ENCODE peak calls at places on chromosomes 2 and 18, in five cellular contexts. F is heart left ventricle, L is A549, Y is fibroblast of lung, H is tibial nerve. U is an unnamed sample. For H3K4me1, the result is how much of the 10 kb centered on the place peaks cover.

GRCh38 chr2:137764638-137765037 is 199.6 kb upstream of the HNMT start:
- DNase-seq in F (no peak), L (no peak), Y (no peak), H (no peak), U (no peak)

GRCh38 chr18:23752363-23752762 is 63.1 kb downstream of the LAMA3 start:
- DNase-seq in F (no peak), L (no peak), Y (no peak), H (no peak), U (no peak)

GRCh38 chr18:76977108-76977621 is 154.8 kb downstream of the ZNF236 start:
- DNase-seq in F (no peak), L (no peak), Y (no peak), H (no peak), U (peak)

GRCh38 chr18:31555971-31556747 is 35.5 kb upstream of the TTR start:
- DNase-seq in F (no peak), L (peak), Y (peak), H (no peak), U (no peak)

GRCh38 chr18:61334491-61334850 is 1.2 kb downstream of the CDH20 start:
- DNase-seq in F (no peak), L (no peak), Y (no peak), H (no peak), U (no peak)

GRCh38 chr2:233413529-233414272 is 59.4 kb downstream of the DGKD start:
- DNase-seq in F (peak), L (peak), Y (peak), H (no peak), U (no peak)

GRCh38 chr2:134491796-134492441 is 226.9 kb downstream of the TMEM163 start:
- DNase-seq in F (no peak), L (peak), Y (no peak), H (no peak), U (peak)

GRCh38 chr2:212936572-212936971 is 214.8 kb downstream of the IKZF2 start:
- DNase-seq in F (no peak), L (no peak), Y (no peak), H (no peak), U (no peak)

GRCh38 chr2:158637357-158637756 is 157.8 kb upstream of the DAPL1 start:
- DNase-seq in F (no peak), L (no peak), Y (no peak), H (no peak), U (no peak)

GRCh38 chr2:200757414-200757813 is 54.3 kb upstream of the BZW1 start:
- DNase-seq in F (no peak), L (no peak), Y (no peak), H (no peak), U (no peak)

GRCh38 chr2:217988840-217989204 is 14.0 kb downstream of the TNS1 start:
- DNase-seq in F (no peak), L (no peak), Y (peak), H (no peak), U (no peak)

GRCh38 chr2:188076149-188077056 is 215.3 kb upstream of the GULP1 start:
- DNase-seq in F (no peak), L (no peak), Y (peak), H (no peak), U (no peak)

GRCh38 chr2:165857881-165858280 is 63.8 kb upstream of the GALNT3 start:
- DNase-seq in F (no peak), L (no peak), Y (peak), H (no peak), U (no peak)

GRCh38 chr18:34370704-34371405 is 146.1 kb upstream of the NOL4 start:
- DNase-seq in F (no peak), L (no peak), Y (no peak), H (no peak), U (no peak)

GRCh38 chr2:46547223-46548102 is 68.1 kb downstream of the TMEM247 start:
- DNase-seq in F (peak), L (no peak), Y (no peak), H (no peak), U (no peak)

GRCh38 chr2:227148106-227148505 is 15.9 kb downstream of the COL4A4 start:
- DNase-seq in F (no peak), L (no peak), Y (no peak), H (no peak), U (no peak)
- H3K4me1 ChIP-seq in F (under half), L (under half), Y (under half), H (under half), U (under half)

GRCh38 chr2:129330504-129330903 is 649.0 kb upstream of the RAB6C start:
- DNase-seq in F (no peak), L (no peak), Y (no peak), H (no peak), U (no peak)
- H3K4me3 ChIP-seq in F (no peak), L (no peak), Y (no peak), H (no peak), U (no peak)

GRCh38 chr2:234973008-234973407 is 21.2 kb downstream of the SH3BP4 start:
- DNase-seq in F (no peak), L (no peak), Y (peak), H (no peak), U (no peak)
- H3K4me1 ChIP-seq in F (under half), L (half or more), Y (under half), H (under half), U (half or more)

GRCh38 chr2:69645026-69645425 is 1.5 kb upstream of the AAK1 start:
- DNase-seq in F (no peak), L (no peak), Y (no peak), H (no peak), U (no peak)
- H3K4me3 ChIP-seq in F (peak), L (peak), Y (peak), H (peak), U (peak)

U was measured in right atrium auricular region.